ENCODE peak calls at places on chromosomes 3 and 15, in five cellular contexts. K, P, J, D and Z are unnamed samples.

GRCh38 chr3:22980346-22980745 is 222.8 kb upstream of the UBE2E2 start:
- DNase-seq in P (no peak), J (no peak), D (no peak), K (no peak), Z (no peak)

GRCh38 chr3:188184649-188185048 is 30.7 kb downstream of the LPP start:
- DNase-seq in D (no peak), K (no peak), P (no peak), J (no peak), Z (no peak)

GRCh38 chr3:43817825-43818224 is 127.1 kb downstream of the ABHD5 start:
- DNase-seq in J (no peak), D (no peak), K (no peak), P (no peak), Z (no peak)

GRCh38 chr15:85976102-85976501 is 103.6 kb upstream of the AGBL1 start:
- DNase-seq in J (no peak), D (no peak), P (no peak), K (no peak), Z (no peak)

GRCh38 chr3:175432338-175433025 is 573.3 kb downstream of the NAALADL2 start:
- DNase-seq in J (no peak), D (no peak), P (no peak), K (no peak), Z (no peak)

GRCh38 chr3:182729903-182730674 is 63.2 kb upstream of the ATP11B start:
- DNase-seq in D (no peak), J (no peak), K (no peak), P (no peak), Z (no peak)

GRCh38 chr15:25862469-25863066 is 559 bp downstream of the ATP10A start:
- DNase-seq in P (no peak), J (no peak), D (no peak), K (no peak), Z (peak)

GRCh38 chr3:53813229-53813628 is 33.0 kb downstream of the CHDH start:
- DNase-seq in D (no peak), J (no peak), K (no peak), P (no peak), Z (no peak)

GRCh38 chr3:151169700-151170224 is 33.3 kb downstream of the GPR171 start:
- DNase-seq in J (no peak), P (peak), K (no peak), D (no peak), Z (peak)

GRCh38 chr3:182682263-182683229 is 110.8 kb upstream of the ATP11B start:
- DNase-seq in J (no peak), K (peak), D (peak), P (peak), Z (peak)

GRCh38 chr15:68617001-68617400 is 38.2 kb downstream of the CORO2B start:
- DNase-seq in K (no peak), D (peak), P (no peak), J (no peak), Z (no peak)

GRCh38 chr3:17841190-17841828 is 98.9 kb upstream of the TBC1D5 start:
- DNase-seq in D (peak), J (peak), P (peak), K (peak), Z (peak)

GRCh38 chr15:58535894-58536293 is 104.1 kb downstream of the LIPC start:
- DNase-seq in P (no peak), K (no peak), D (no peak), J (no peak), Z (no peak)

GRCh38 chr15:85555875-85556617 is 175.6 kb downstream of the AKAP13 start:
- DNase-seq in P (no peak), D (no peak), K (no peak), J (no peak), Z (no peak)

GRCh38 chr3:8749316-8749715 is 15.7 kb downstream of the CAV3 start:
- DNase-seq in J (peak), K (no peak), D (no peak), P (no peak), Z (no peak)

GRCh38 chr3:149567307-149567861 is 90.4 kb downstream of the WWTR1 start:
- DNase-seq in J (no peak), P (no peak), D (no peak), K (no peak), Z (no peak)

GRCh38 chr3:129596194-129597086 is 10.0 kb downstream of the PLXND1 start:
- DNase-seq in D (peak), P (peak), K (no peak), J (peak), Z (peak)

GRCh38 chr3:181326637-181327223 is 337.2 kb upstream of the DNAJC19 start:
- DNase-seq in D (no peak), K (peak), P (no peak), J (no peak), Z (no peak)

GRCh38 chr3:71416868-71417267 is 166.7 kb downstream of the FOXP1 start:
- DNase-seq in K (no peak), P (no peak), J (no peak), D (no peak), Z (peak)

GRCh38 chr3:188950832-188951489 is 220.8 kb upstream of the TPRG1 start:
- DNase-seq in J (peak), K (peak), D (peak), P (peak), Z (no peak)

GRCh38 chr15:31353931-31354330 is 27.3 kb downstream of the KLF13 start:
- DNase-seq in D (no peak), J (no peak), P (no peak), K (no peak), Z (no peak)

GRCh38 chr3:80970292-80970691 is 791.2 kb downstream of the GBE1 start:
- DNase-seq in P (no peak), D (no peak), K (no peak), J (no peak), Z (no peak)

GRCh38 chr3:188246905-188247304 is 92.9 kb downstream of the LPP start:
- DNase-seq in J (no peak), P (no peak), K (no peak), D (no peak), Z (no peak)

DNA sequence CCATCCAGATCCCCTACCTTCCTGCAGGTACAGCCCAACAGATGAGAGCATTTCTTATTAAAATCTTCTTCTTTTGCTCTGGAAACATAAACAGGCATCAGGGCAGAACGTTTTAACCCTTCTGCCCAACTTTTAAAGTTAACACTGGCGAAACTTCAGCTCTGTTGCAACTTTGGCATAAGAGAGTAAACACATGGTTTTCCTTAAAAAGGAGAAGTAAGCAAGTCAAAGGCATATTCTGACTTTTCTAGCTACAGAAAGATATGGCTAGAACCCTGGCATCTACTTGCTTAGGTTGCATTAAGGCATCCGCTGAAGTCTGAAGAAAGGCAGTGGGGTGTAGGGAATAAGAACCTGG is 13.3 kb upstream of the IL16 start:
- DNase-seq in K (no peak), J (no peak), P (no peak), D (no peak), Z (no peak)
- H3K27ac ChIP-seq in K (no peak), J (peak), P (peak), D (peak), Z (peak)

GRCh38 chr3:7309707-7310106 is 448.8 kb downstream of the GRM7 start:
- DNase-seq in J (peak), D (peak), P (peak), K (no peak), Z (no peak)
- TF ChIP-seq EP300 in J (no peak), D (no peak), P (no peak), K (no peak), Z (no peak)

GRCh38 chr3:48084929-48085328 is 68.7 kb upstream of the MAP4 start:
- DNase-seq in J (no peak), D (no peak), K (no peak), P (no peak), Z (no peak)

GRCh38 chr3:48077835-48078234 is 61.6 kb upstream of the MAP4 start:
- DNase-seq in P (no peak), K (no peak), J (no peak), D (no peak), Z (no peak)

GRCh38 chr3:48086736-48087470 is 70.7 kb upstream of the MAP4 start:
- DNase-seq in D (no peak), P (no peak), J (no peak), K (peak), Z (no peak)

GRCh38 chr3:48084170-48084569 is 68.0 kb upstream of the MAP4 start:
- DNase-seq in K (no peak), D (no peak), J (no peak), P (no peak), Z (no peak)

DNA sequence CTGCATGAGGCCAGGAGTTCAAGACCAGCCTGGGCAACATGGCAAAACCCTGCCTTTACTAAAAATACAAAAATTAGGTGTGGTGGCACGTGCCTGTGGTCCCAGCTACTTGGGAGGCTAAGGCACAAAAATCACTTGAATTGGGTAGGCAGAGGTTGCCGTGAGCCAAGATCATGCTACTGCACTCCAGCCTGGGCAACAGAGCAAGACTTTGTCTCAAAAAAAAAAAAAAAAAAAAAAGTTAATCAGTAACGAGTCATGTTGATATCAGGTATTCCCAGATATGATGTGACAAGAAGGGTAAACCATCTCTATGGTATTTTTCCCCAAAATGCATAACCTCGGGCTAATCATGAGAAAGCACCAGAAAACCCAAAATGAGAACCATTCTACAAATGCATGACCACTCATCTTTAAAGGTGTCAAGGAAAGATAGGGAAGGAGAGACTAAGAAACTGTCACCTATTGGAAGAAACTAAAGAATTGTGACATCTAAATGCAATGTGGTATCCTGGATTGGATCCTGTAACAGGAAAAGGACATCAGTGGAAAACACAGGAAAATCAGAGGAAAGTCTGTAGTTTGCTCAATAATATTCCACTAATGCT is 66.5 kb upstream of the MAP4 start:
- DNase-seq in J (no peak), K (no peak), P (no peak), D (no peak), Z (no peak)
- H3K27ac ChIP-seq in J (no peak), K (no peak), P (no peak), D (no peak), Z (no peak)

GRCh38 chr3:72745146-72745976 is 102.9 kb downstream of the SHQ1 start:
- DNase-seq in J (no peak), K (no peak), D (no peak), P (peak), Z (no peak)

GRCh38 chr3:72739521-72740466 is 108.5 kb downstream of the SHQ1 start:
- DNase-seq in D (no peak), P (peak), K (no peak), J (no peak), Z (no peak)

GRCh38 chr3:72748659-72749058 is 99.6 kb downstream of the SHQ1 start:
- DNase-seq in K (no peak), D (no peak), P (peak), J (no peak), Z (no peak)

GRCh38 chr3:72746412-72747411 is 101.5 kb downstream of the SHQ1 start:
- DNase-seq in D (no peak), K (no peak), P (no peak), J (no peak), Z (no peak)

GRCh38 chr3:72744330-72744729 is 103.9 kb downstream of the SHQ1 start:
- DNase-seq in P (no peak), K (no peak), J (no peak), D (no peak), Z (no peak)
- TF ChIP-seq EP300 in P (no peak), K (no peak), J (no peak), D (no peak), Z (no peak)

GRCh38 chr3:157257101-157257500 is 97.2 kb upstream of the CCNL1 start:
- DNase-seq in J (no peak), P (no peak), K (no peak), D (no peak), Z (no peak)

GRCh38 chr3:157261000-157261399 is 101.1 kb upstream of the CCNL1 start:
- DNase-seq in J (no peak), D (no peak), K (no peak), P (no peak), Z (no peak)

GRCh38 chr3:157259825-157260224 is 99.9 kb upstream of the CCNL1 start:
- DNase-seq in K (no peak), D (no peak), P (no peak), J (no peak), Z (no peak)

GRCh38 chr3:157263027-157263426 is 103.1 kb upstream of the CCNL1 start:
- DNase-seq in P (no peak), D (no peak), K (no peak), J (no peak), Z (no peak)
- H3K27ac ChIP-seq in P (no peak), D (no peak), K (no peak), J (no peak), Z (no peak)

GRCh38 chr15:78345726-78346125 is 5.6 kb downstream of the CRABP1 start:
- DNase-seq in J (no peak), P (no peak), K (no peak), D (no peak), Z (no peak)
- TF ChIP-seq EP300 in J (no peak), P (no peak), K (no peak), D (no peak), Z (no peak)

DNA sequence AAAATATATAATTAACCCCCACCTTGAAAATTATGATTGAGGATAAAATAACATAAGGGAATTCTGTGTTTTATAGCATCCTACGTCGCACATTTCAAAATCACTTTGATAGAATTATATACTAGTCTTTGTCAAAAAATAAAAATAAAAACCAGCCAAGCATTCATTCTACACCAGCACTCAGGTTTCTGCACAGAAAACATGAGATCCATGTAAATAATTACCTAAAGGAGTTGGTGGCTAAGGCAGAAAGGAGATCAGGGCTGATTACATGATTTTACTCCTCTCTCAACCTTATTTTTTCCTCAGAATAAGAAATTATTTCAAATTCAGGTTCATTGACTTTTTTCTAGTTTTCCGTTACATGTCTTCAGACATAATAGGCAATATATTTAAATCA is 194.5 kb downstream of the PLCH1 start:
- DNase-seq in K (no peak), D (no peak), P (no peak), J (no peak), Z (no peak)
- H3K27ac ChIP-seq in K (no peak), D (no peak), P (no peak), J (no peak), Z (no peak)

DNA sequence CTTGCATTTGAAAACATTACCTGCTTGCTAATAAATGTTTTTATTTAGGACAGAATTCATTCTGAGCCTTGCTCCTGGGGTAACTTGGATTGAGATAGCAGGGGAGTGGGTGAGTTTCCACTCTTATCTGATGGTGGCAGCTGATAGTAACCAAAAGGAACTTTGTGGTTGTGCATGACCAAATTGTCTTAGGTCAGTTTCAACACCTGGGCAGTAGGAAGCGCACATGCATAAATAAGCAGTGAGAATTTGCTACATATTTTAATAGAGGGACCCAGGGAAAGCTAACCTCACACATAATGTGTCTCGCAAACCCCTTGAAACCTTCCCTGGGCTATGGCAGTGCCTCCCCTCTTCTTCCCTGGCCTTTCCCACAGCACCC is 65.4 kb upstream of the XCR1 start:
- DNase-seq in D (no peak), J (no peak), K (no peak), P (no peak), Z (no peak)
- TF ChIP-seq EP300 in D (no peak), J (no peak), K (no peak), P (no peak), Z (no peak)